ENCODE peak calls at places on chromosomes 12 and 14, in six cellular contexts. One of them, this sample, is unnamed.

GRCh38 chr12:124872068-124872719 is 8.5 kb upstream of the SCARB1 start:
- DNase-seq in fibroblast of mammary gland: no peak
- DNase-seq in uterus: no peak
- DNase-seq in tibial nerve: no peak
- DNase-seq in fibroblast of lung: no peak
- DNase-seq in iPS DF 19.7: no peak
- DNase-seq in this sample: no peak

GRCh38 chr12:75923964-75924666 is 107.5 kb downstream of the PHLDA1 start:
- DNase-seq in tibial nerve: no peak
- DNase-seq in fibroblast of mammary gland: peak
- DNase-seq in uterus: no peak
- DNase-seq in fibroblast of lung: peak
- DNase-seq in iPS DF 19.7: no peak
- DNase-seq in this sample: no peak

GRCh38 chr14:90287791-90288190 is 31.4 kb downstream of the PSMC1 start:
- DNase-seq in fibroblast of mammary gland: no peak
- DNase-seq in fibroblast of lung: no peak
- DNase-seq in iPS DF 19.7: no peak
- DNase-seq in tibial nerve: no peak
- DNase-seq in uterus: no peak
- DNase-seq in this sample: no peak

GRCh38 chr14:23145794-23146422 is 26.9 kb upstream of the CEBPE start:
- DNase-seq in fibroblast of lung: no peak
- DNase-seq in tibial nerve: peak
- DNase-seq in fibroblast of mammary gland: peak
- DNase-seq in uterus: peak
- DNase-seq in iPS DF 19.7: no peak
- DNase-seq in this sample: no peak

GRCh38 chr14:51028851-51029754 is 65.8 kb downstream of the TRIM9 start:
- DNase-seq in tibial nerve: no peak
- DNase-seq in uterus: no peak
- DNase-seq in iPS DF 19.7: no peak
- DNase-seq in fibroblast of lung: peak
- DNase-seq in fibroblast of mammary gland: no peak
- DNase-seq in this sample: no peak

GRCh38 chr14:59704054-59704453 is 127.4 kb upstream of the CCDC175 start:
- DNase-seq in iPS DF 19.7: no peak
- DNase-seq in fibroblast of mammary gland: no peak
- DNase-seq in fibroblast of lung: no peak
- DNase-seq in tibial nerve: peak
- DNase-seq in uterus: no peak
- DNase-seq in this sample: no peak

GRCh38 chr12:99736760-99737159 is 89.2 kb downstream of the GARIN6 start:
- DNase-seq in uterus: no peak
- DNase-seq in fibroblast of mammary gland: no peak
- DNase-seq in fibroblast of lung: no peak
- DNase-seq in iPS DF 19.7: no peak
- DNase-seq in tibial nerve: no peak
- DNase-seq in this sample: no peak

GRCh38 chr12:102227954-102228353 is 30.3 kb upstream of the PMCH start:
- DNase-seq in uterus: no peak
- DNase-seq in fibroblast of lung: no peak
- DNase-seq in fibroblast of mammary gland: no peak
- DNase-seq in tibial nerve: no peak
- DNase-seq in iPS DF 19.7: no peak
- DNase-seq in this sample: no peak

GRCh38 chr12:12723681-12724420 is 6.7 kb downstream of the CDKN1B start:
- DNase-seq in fibroblast of lung: peak
- DNase-seq in iPS DF 19.7: no peak
- DNase-seq in fibroblast of mammary gland: no peak
- DNase-seq in uterus: peak
- DNase-seq in tibial nerve: peak
- DNase-seq in this sample: peak